ENCODE peak calls at places on chromosomes 3 and 15, in four cellular contexts. One of them, this sample, is unnamed.

GRCh38 chr3:46609944-46610722 is 2.2 kb upstream of the FAM240A start:
- DNase-seq in AG09309: no peak
- DNase-seq in neuronal stem cell: no peak
- DNase-seq in ELR: no peak
- DNase-seq in this sample: no peak

GRCh38 chr3:81270603-81271371 is 490.7 kb downstream of the GBE1 start:
- DNase-seq in AG09309: no peak
- DNase-seq in neuronal stem cell: no peak
- DNase-seq in ELR: no peak
- DNase-seq in this sample: no peak

GRCh38 chr3:130517541-130517940 is 564 bp downstream of the COL6A6 start:
- DNase-seq in AG09309: no peak
- DNase-seq in neuronal stem cell: no peak
- DNase-seq in ELR: peak; percentile 4
- DNase-seq in this sample: no peak

GRCh38 chr3:126340081-126340511 is 17.1 kb downstream of the KLF15 start:
- DNase-seq in AG09309: no peak
- DNase-seq in neuronal stem cell: no peak
- DNase-seq in ELR: no peak
- DNase-seq in this sample: no peak

GRCh38 chr3:28808068-28808467 is 459.4 kb upstream of the AZI2 start:
- DNase-seq in AG09309: no peak
- DNase-seq in neuronal stem cell: no peak
- DNase-seq in ELR: no peak
- DNase-seq in this sample: no peak

GRCh38 chr3:30695302-30696061 is 89.1 kb downstream of the TGFBR2 start:
- DNase-seq in AG09309: no peak
- DNase-seq in neuronal stem cell: no peak
- DNase-seq in ELR: no peak
- DNase-seq in this sample: no peak

GRCh38 chr3:186311431-186311830 is 50.6 kb downstream of the DGKG start:
- DNase-seq in AG09309: no peak
- DNase-seq in neuronal stem cell: no peak
- DNase-seq in ELR: no peak
- DNase-seq in this sample: no peak

GRCh38 chr3:143786229-143787199 is 61.8 kb downstream of the SLC9A9 start:
- DNase-seq in AG09309: no peak
- DNase-seq in neuronal stem cell: no peak
- DNase-seq in ELR: no peak
- DNase-seq in this sample: no peak

GRCh38 chr3:115899535-115899934 is 276.2 kb downstream of the GAP43 start:
- DNase-seq in AG09309: no peak
- DNase-seq in neuronal stem cell: no peak
- DNase-seq in ELR: no peak
- DNase-seq in this sample: no peak

GRCh38 chr15:69236505-69236904 is 62.2 kb upstream of the PAQR5 start:
- DNase-seq in AG09309: no peak
- DNase-seq in neuronal stem cell: no peak
- DNase-seq in ELR: no peak
- DNase-seq in this sample: no peak

GRCh38 chr3:125684199-125684598 is 88.9 kb upstream of the OSBPL11 start:
- DNase-seq in AG09309: no peak
- DNase-seq in neuronal stem cell: peak; percentile 30
- DNase-seq in ELR: peak; percentile 22
- DNase-seq in this sample: no peak

GRCh38 chr3:158539414-158540014 is 31.5 kb upstream of the MLF1 start:
- DNase-seq in AG09309: no peak
- DNase-seq in neuronal stem cell: peak; percentile 6
- DNase-seq in ELR: peak; percentile 71
- DNase-seq in this sample: peak; percentile 55

GRCh38 chr3:190968616-190969015 is 106.1 kb upstream of the GMNC start:
- DNase-seq in AG09309: no peak
- DNase-seq in neuronal stem cell: no peak
- DNase-seq in ELR: no peak
- DNase-seq in this sample: no peak

GRCh38 chr15:40539030-40539429 is 25.8 kb downstream of the CCDC32 start:
- DNase-seq in AG09309: no peak
- DNase-seq in neuronal stem cell: no peak
- DNase-seq in ELR: no peak
- DNase-seq in this sample: no peak

GRCh38 chr3:354433-354832 is 157.9 kb downstream of the CHL1 start:
- DNase-seq in AG09309: peak; percentile 4
- DNase-seq in neuronal stem cell: peak; percentile 67
- DNase-seq in ELR: peak; percentile 21
- DNase-seq in this sample: peak; percentile 29

GRCh38 chr3:38834110-38834509 is 18.1 kb upstream of the SCN10A start:
- DNase-seq in AG09309: peak; percentile 45
- DNase-seq in neuronal stem cell: no peak
- DNase-seq in ELR: peak; percentile 87
- DNase-seq in this sample: peak; percentile 31

GRCh38 chr3:100269410-100270217 is 8.8 kb downstream of the TBC1D23 start:
- DNase-seq in AG09309: peak; percentile 87
- DNase-seq in neuronal stem cell: no peak
- DNase-seq in ELR: peak; percentile 99
- DNase-seq in this sample: peak; percentile 20

GRCh38 chr3:48034000-48034516 is 17.8 kb upstream of the MAP4 start:
- DNase-seq in AG09309: no peak
- DNase-seq in neuronal stem cell: no peak
- DNase-seq in ELR: peak; percentile 68
- DNase-seq in this sample: peak; percentile 27

GRCh38 chr3:59432676-59433075 is 382.9 kb upstream of the CFAP20DC start:
- DNase-seq in AG09309: peak; percentile 13
- DNase-seq in neuronal stem cell: no peak
- DNase-seq in ELR: peak; percentile 1
- DNase-seq in this sample: no peak

GRCh38 chr3:106518516-106518915 is 649.7 kb upstream of the CBLB start:
- DNase-seq in AG09309: peak; percentile 24
- DNase-seq in neuronal stem cell: no peak
- DNase-seq in ELR: peak; percentile 65
- DNase-seq in this sample: peak; percentile 41

GRCh38 chr3:171407746-171408145 is 52.5 kb downstream of the TNIK start:
- DNase-seq in AG09309: peak; percentile 41
- DNase-seq in neuronal stem cell: no peak
- DNase-seq in ELR: peak; percentile 87
- DNase-seq in this sample: peak; percentile 8

GRCh38 chr3:134090031-134090430 is 60.3 kb upstream of the SLCO2A1 start:
- DNase-seq in AG09309: no peak
- DNase-seq in neuronal stem cell: no peak
- DNase-seq in ELR: no peak
- DNase-seq in this sample: no peak

GRCh38 chr15:25087137-25087536 is 132.3 kb downstream of the SNRPN start:
- DNase-seq in AG09309: no peak
- DNase-seq in neuronal stem cell: no peak
- DNase-seq in ELR: no peak
- DNase-seq in this sample: no peak

GRCh38 chr3:174125267-174125844 is 727.8 kb downstream of the NLGN1 start:
- DNase-seq in AG09309: peak; percentile 34
- DNase-seq in neuronal stem cell: no peak
- DNase-seq in ELR: peak; percentile 42
- DNase-seq in this sample: no peak

GRCh38 chr3:28915711-28916481 is 365.0 kb upstream of the RBMS3 start:
- DNase-seq in AG09309: peak; percentile 23
- DNase-seq in neuronal stem cell: peak; percentile 37
- DNase-seq in ELR: peak; percentile 78
- DNase-seq in this sample: no peak

GRCh38 chr3:52779411-52780297 is 2.3 kb downstream of the ITIH1 start:
- DNase-seq in AG09309: no peak
- DNase-seq in neuronal stem cell: no peak
- DNase-seq in ELR: no peak
- DNase-seq in this sample: no peak

GRCh38 chr15:83585770-83586169 is 68.2 kb upstream of the ADAMTSL3 start:
- DNase-seq in AG09309: no peak
- DNase-seq in neuronal stem cell: no peak
- DNase-seq in ELR: no peak
- DNase-seq in this sample: no peak

GRCh38 chr3:49313902-49314676 is 25.8 kb downstream of the USP4 start:
- DNase-seq in AG09309: no peak
- DNase-seq in neuronal stem cell: no peak
- DNase-seq in ELR: no peak
- DNase-seq in this sample: no peak

GRCh38 chr3:46110701-46111493 is 83.6 kb upstream of the XCR1 start:
- DNase-seq in AG09309: peak; percentile 33
- DNase-seq in neuronal stem cell: no peak
- DNase-seq in ELR: peak; percentile 93
- DNase-seq in this sample: peak; percentile 67

GRCh38 chr3:177300842-177301241 is 103.6 kb upstream of the TBL1XR1 start:
- DNase-seq in AG09309: no peak
- DNase-seq in neuronal stem cell: no peak
- DNase-seq in ELR: no peak
- DNase-seq in this sample: no peak